ENCODE peak calls at places on chromosomes 6 and 20, in five cellular contexts. F is IMR-90, Z is mesenchymal stem cell, W is neuronal stem cell, N is H1. K is an unnamed sample.

GRCh38 chr20:62501801-62502495 is 26.2 kb upstream of the GATA5 start:
- DNase-seq in F (peak), Z (peak), W (no peak), N (no peak), K (no peak)

GRCh38 chr6:116779569-116780164 is 14.1 kb upstream of the FAM162B start:
- DNase-seq in F (peak), Z (peak), W (peak), N (no peak), K (peak)

GRCh38 chr20:13289031-13289430 is 68.0 kb downstream of the ISM1 start:
- DNase-seq in F (no peak), Z (no peak), W (no peak), N (no peak), K (no peak)

GRCh38 chr6:89081423-89082322 is 1.1 kb downstream of the PNRC1 start:
- DNase-seq in F (peak), Z (peak), W (peak), N (peak), K (peak)

GRCh38 chr6:39772559-39773283 is 19.5 kb upstream of the DAAM2 start:
- DNase-seq in F (peak), Z (peak), W (no peak), N (no peak), K (no peak)

GRCh38 chr20:63878855-63879254 is 13.8 kb downstream of the TPD52L2 start:
- DNase-seq in F (no peak), Z (no peak), W (no peak), N (no peak), K (no peak)

GRCh38 chr6:130409394-130410095 is 43.7 kb downstream of the TMEM200A start:
- DNase-seq in F (peak), Z (no peak), W (no peak), N (no peak), K (no peak)

GRCh38 chr20:37821691-37822655 is 81.0 kb upstream of the VSTM2L start:
- DNase-seq in F (peak), Z (peak), W (no peak), N (no peak), K (no peak)

GRCh38 chr6:167501831-167502385 is 177.0 kb downstream of the TTLL2 start:
- DNase-seq in F (no peak), Z (peak), W (no peak), N (no peak), K (peak)

GRCh38 chr6:34490390-34491090 is 24.7 kb downstream of the PACSIN1 start:
- DNase-seq in F (no peak), Z (peak), W (no peak), N (no peak), K (peak)

GRCh38 chr6:150756170-150756569 is 109.3 kb upstream of the MTHFD1L start:
- DNase-seq in F (no peak), Z (no peak), W (no peak), N (no peak), K (peak)

GRCh38 chr20:46164166-46164565 is 46.1 kb downstream of the CD40 start:
- DNase-seq in F (no peak), Z (no peak), W (no peak), N (no peak), K (peak)

GRCh38 chr20:62030834-62031434 is 34.7 kb downstream of the TAF4 start:
- DNase-seq in F (no peak), Z (no peak), W (no peak), N (no peak), K (peak)

GRCh38 chr20:48163521-48163920 is 378.2 kb upstream of the SULF2 start:
- DNase-seq in F (no peak), Z (no peak), W (no peak), N (no peak), K (no peak)

DNA sequence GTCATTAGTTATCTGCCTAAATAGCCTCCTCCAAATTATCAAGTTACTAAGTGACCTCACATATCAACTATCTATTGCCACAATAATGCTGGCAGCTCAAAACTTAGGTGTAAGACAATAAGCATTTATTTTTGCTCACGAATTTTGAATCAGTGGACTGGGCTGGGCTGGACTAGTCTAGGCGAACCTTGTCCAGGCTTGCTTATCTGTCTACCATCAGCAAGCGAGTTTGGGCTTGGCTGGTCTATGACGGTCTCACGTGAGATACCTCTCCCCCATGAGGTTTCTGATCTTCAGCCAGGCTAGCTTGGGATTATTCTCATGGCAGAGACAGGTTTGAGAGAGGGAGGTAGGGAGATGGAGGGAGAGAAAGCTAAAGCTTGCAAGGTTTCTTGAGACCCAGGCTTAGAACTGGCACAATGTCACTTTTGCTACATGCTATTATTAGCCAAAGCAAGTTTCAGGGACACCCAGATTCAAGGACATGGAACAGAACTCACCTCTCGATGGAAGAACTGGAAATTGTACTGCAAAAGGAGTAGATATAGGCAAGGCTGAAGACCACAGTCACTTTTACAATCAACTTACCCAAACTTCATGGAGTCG is 80.9 kb downstream of the WASF1 start:
- DNase-seq in F (no peak), Z (no peak), W (no peak), N (no peak), K (no peak)
- H2BK15ac ChIP-seq in F (no peak), Z (no peak), W (no peak), N (no peak), K (no peak)

GRCh38 chr6:111477481-111477938 is 5.5 kb downstream of the REV3L start:
- DNase-seq in F (no peak), Z (peak), W (no peak), N (no peak), K (peak)

GRCh38 chr6:111478064-111478476 is 4.9 kb downstream of the REV3L start:
- DNase-seq in F (peak), Z (peak), W (no peak), N (no peak), K (peak)

GRCh38 chr6:111481836-111482235 is 1.2 kb downstream of the REV3L start:
- DNase-seq in F (peak), Z (peak), W (no peak), N (no peak), K (peak)

GRCh38 chr6:111480988-111481830 is 1.8 kb downstream of the REV3L start:
- DNase-seq in F (peak), Z (peak), W (no peak), N (no peak), K (no peak)

GRCh38 chr6:111478749-111479148 is 4.3 kb downstream of the REV3L start:
- DNase-seq in F (peak), Z (peak), W (peak), N (no peak), K (peak)
- H3K4me3 ChIP-seq in F (no peak), Z (peak), W (no peak), N (no peak), K (no peak)

GRCh38 chr6:84605308-84605707 is 159.1 kb downstream of the TBX18 start:
- DNase-seq in F (no peak), Z (no peak), W (no peak), N (no peak), K (no peak)

GRCh38 chr6:84596488-84596887 is 167.9 kb downstream of the TBX18 start:
- DNase-seq in F (no peak), Z (no peak), W (no peak), N (no peak), K (no peak)

GRCh38 chr6:84597238-84597875 is 167.0 kb downstream of the TBX18 start:
- DNase-seq in F (no peak), Z (peak), W (no peak), N (no peak), K (no peak)

GRCh38 chr6:84599991-84600390 is 164.4 kb downstream of the TBX18 start:
- DNase-seq in F (no peak), Z (no peak), W (no peak), N (no peak), K (no peak)

DNA sequence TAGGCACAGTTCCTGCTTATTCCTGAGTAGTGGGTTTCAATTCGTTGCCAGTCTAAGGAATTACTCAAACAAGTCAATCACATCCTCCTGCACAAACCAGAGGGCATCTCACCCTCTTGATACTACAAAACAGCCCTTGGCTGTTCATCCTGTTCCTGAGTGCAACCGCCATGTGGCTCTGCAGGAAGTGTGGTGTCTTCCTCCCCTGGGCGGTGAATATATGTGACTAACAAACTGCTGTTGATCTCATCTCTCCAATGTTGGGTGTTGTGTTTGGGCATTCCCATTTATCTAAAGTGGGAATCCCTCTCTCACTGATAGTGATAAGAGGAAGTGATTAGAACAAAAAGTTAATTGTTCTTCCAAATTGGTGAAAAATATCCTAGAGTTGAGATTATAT is 163.0 kb downstream of the TBX18 start:
- DNase-seq in F (no peak), Z (no peak), W (no peak), N (no peak), K (peak)
- H2BK15ac ChIP-seq in F (no peak), Z (no peak), W (no peak), N (no peak), K (no peak)

GRCh38 chr6:52499681-52500239 is 77.1 kb downstream of the TRAM2 start:
- DNase-seq in F (no peak), Z (no peak), W (no peak), N (no peak), K (no peak)
- H3K4me3 ChIP-seq in F (no peak), Z (no peak), W (no peak), N (no peak), K (no peak)

GRCh38 chr6:170093658-170094596 is 197.0 kb downstream of the DLL1 start:
- DNase-seq in F (no peak), Z (no peak), W (no peak), N (no peak), K (no peak)
- H2BK15ac ChIP-seq in F (no peak), Z (no peak), W (peak), N (no peak), K (no peak)

GRCh38 chr6:13818341-13818740 is 4.0 kb upstream of the MCUR1 start:
- DNase-seq in F (no peak), Z (no peak), W (peak), N (no peak), K (no peak)
- H3K4me3 ChIP-seq in F (no peak), Z (no peak), W (no peak), N (no peak), K (no peak)

DNA sequence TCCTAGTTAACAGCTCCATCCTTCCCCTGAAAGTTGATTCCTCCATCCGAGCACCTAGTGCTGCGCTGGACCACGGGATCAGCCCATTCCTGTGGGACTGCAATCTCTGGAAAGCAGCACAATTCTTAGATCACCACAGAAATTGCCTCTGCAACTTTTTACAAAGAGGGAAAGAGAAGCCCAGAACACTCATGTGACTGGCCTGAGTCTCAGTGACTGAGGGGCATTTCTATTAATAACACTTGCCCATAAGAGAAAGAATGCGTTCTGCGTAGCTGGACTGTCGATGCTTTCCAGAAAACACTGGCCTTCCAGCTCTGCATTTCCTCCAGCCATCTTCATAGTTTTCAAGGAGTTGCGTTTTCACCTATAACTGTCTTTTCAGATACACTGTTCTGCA is 18.3 kb downstream of the MPC1 start:
- DNase-seq in F (no peak), Z (no peak), W (no peak), N (no peak), K (no peak)
- H2BK15ac ChIP-seq in F (no peak), Z (no peak), W (no peak), N (no peak), K (peak)

GRCh38 chr6:27478141-27478705 is 5.3 kb upstream of the ZNF184 start:
- DNase-seq in F (peak), Z (peak), W (no peak), N (no peak), K (no peak)
- H3K4me3 ChIP-seq in F (peak), Z (peak), W (peak), N (peak), K (peak)